ENCODE peak calls at places on chromosomes 16 and 17, in five cellular contexts. K is thyroid gland; G is mammary epithelial cell; Y is neural progenitor cell; E is CD8-positive, alpha-beta T cell. V is an unnamed sample.

GRCh38 chr17:56593073-56593740 is at the start of gene NOG:
- DNase-seq in G (peak; percentile 61), K (peak; percentile 68), E (peak; percentile 71), Y (peak; percentile 89), V (no peak)

GRCh38 chr16:59213952-59214351 is 479.8 kb upstream of the GOT2 start:
- DNase-seq in K (no peak), G (no peak), Y (no peak), E (no peak), V (no peak)

GRCh38 chr16:56614549-56614991 is 6.2 kb downstream of the MT2A start:
- DNase-seq in E (no peak), Y (no peak), G (peak; percentile 72), K (no peak), V (no peak)

GRCh38 chr17:70310251-70310672 is 140.9 kb downstream of the KCNJ2 start:
- DNase-seq in E (no peak), Y (no peak), K (no peak), G (no peak), V (no peak)

GRCh38 chr16:81189100-81189664 is 49.3 kb upstream of the BCO1 start:
- DNase-seq in K (peak; percentile 96), Y (no peak), G (no peak), E (no peak), V (no peak)

GRCh38 chr16:25785361-25785760 is 93.6 kb downstream of the HS3ST4 start:
- DNase-seq in E (no peak), Y (no peak), G (no peak), K (no peak), V (no peak)

GRCh38 chr16:4694664-4695451 is 1.5 kb downstream of the NUDT16L1 start:
- DNase-seq in K (no peak), G (no peak), Y (no peak), E (no peak), V (no peak)

GRCh38 chr17:72284806-72285205 is 164.0 kb downstream of the SOX9 start:
- DNase-seq in K (no peak), E (no peak), Y (no peak), G (no peak), V (no peak)

DNA sequence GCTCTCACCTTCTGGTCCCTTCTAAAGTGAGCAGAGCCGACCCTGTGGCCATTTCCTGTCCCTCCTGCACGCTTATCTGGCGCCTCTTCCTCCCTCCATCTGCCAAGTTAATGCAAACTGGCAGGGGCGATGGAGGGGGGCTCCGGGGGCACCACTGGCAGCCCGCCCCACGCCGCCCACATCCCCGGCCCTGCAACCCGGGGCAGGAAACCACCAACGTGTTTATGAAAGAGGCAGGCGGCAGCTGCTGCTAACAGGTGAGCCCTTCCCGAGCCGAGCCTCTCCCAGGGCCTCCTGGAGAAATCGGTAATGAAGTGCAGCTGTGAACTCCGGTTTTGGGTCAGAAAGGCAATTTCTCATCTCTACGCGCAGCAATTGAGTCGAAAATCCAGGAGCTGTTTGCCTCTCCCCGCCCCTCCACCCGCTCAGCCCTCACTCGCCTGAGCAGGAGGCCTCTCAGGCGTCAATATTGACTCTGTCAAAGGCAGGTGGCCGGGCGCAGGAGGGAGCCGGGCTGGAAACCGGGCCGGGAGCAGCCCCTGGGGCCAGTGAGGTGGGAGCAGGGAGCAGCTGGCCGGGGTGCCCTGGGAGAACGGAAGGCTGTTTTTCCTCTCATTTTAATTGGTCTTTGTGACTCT is 164.4 kb upstream of the GSE1 start:
- DNase-seq in K (no peak), E (peak; percentile 77), Y (no peak), G (no peak), V (no peak)
- H3K4me1 ChIP-seq in K (peaks cover 8% of the 10 kb centered on the region), E (peaks cover 76% of the 10 kb centered on the region), Y (peaks cover 19% of the 10 kb centered on the region), G (no peaks in the 10 kb centered on the region), V (peaks cover 4% of the 10 kb centered on the region)

DNA sequence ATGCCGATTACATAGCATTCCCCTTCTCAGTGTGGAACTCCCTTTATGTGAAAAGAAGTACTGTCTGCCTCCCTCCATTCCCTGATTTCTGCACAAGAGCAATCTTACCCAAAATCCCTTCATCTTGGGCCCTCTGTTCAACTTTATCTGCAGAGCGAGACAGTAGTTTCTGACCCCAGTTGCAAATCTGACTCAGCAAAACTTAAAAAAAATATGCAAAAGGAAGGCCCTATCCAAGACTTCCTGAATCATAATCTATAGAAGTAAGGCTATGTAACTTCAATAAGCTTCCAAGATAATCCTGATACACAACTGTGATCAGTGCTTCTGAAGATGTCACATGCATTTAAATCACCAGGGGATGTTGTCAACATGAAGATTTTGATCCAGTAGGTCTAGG is 163.9 kb downstream of the SHISA6 start:
- DNase-seq in E (no peak), Y (no peak), K (no peak), G (no peak), V (no peak)
- H3K4me1 ChIP-seq in E (no peaks in the 10 kb centered on the region), Y (no peaks in the 10 kb centered on the region), K (no peaks in the 10 kb centered on the region), G (no peaks in the 10 kb centered on the region), V (no peaks in the 10 kb centered on the region)

GRCh38 chr17:40535924-40536717 is 29.2 kb downstream of the CCR7 start:
- DNase-seq in G (no peak), K (peak; percentile 95), Y (no peak), E (no peak), V (no peak)
- H3K4me1 ChIP-seq in G (peaks cover 71% of the 10 kb centered on the region), K (peaks cover 61% of the 10 kb centered on the region), Y (no peaks in the 10 kb centered on the region), E (peaks cover 88% of the 10 kb centered on the region), V (no peaks in the 10 kb centered on the region)

GRCh38 chr17:78961571-78961970 is 18.2 kb downstream of the LGALS3BP start:
- DNase-seq in K (no peak), E (no peak), G (no peak), Y (no peak), V (no peak)

GRCh38 chr17:78958556-78959191 is 21.0 kb downstream of the LGALS3BP start:
- DNase-seq in Y (no peak), E (no peak), G (no peak), K (no peak), V (no peak)

GRCh38 chr17:78962345-78962983 is 17.3 kb downstream of the LGALS3BP start:
- DNase-seq in K (no peak), E (no peak), Y (no peak), G (peak; percentile 35), V (no peak)

GRCh38 chr17:78959803-78960202 is 19.9 kb downstream of the LGALS3BP start:
- DNase-seq in K (no peak), G (no peak), E (no peak), Y (no peak), V (no peak)

GRCh38 chr17:78960945-78961344 is 18.8 kb downstream of the LGALS3BP start:
- DNase-seq in G (no peak), E (no peak), K (no peak), Y (no peak), V (no peak)
- H3K4me1 ChIP-seq in G (peaks cover 7% of the 10 kb centered on the region), E (no peaks in the 10 kb centered on the region), K (no peaks in the 10 kb centered on the region), Y (no peaks in the 10 kb centered on the region), V (no peaks in the 10 kb centered on the region)

DNA sequence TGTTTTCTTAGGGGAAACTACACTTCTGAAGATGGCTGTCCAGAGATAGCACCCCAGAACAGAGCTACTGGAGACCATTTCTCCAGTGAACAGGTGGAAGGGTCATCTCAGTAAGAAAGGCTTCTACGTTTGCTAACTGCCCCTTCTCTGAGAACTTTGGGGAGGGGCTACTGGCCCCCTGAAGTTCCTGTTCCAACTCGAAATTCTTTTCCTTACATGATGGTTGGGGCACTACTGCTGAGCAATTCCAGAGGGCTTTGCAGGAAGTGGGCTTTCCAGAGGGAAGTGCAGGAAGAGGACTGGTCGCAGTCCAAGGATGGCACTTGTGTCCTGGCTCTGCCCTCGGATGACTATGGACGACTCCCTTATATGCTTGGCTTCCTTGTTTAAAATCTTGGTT is 31.2 kb downstream of the TOM1L2 start:
- DNase-seq in E (no peak), K (no peak), Y (no peak), G (no peak), V (no peak)
- H3K4me1 ChIP-seq in E (peaks cover 10% of the 10 kb centered on the region), K (peaks cover 66% of the 10 kb centered on the region), Y (peaks cover 26% of the 10 kb centered on the region), G (peaks cover 66% of the 10 kb centered on the region), V (peaks cover 5% of the 10 kb centered on the region)

GRCh38 chr17:40348136-40348504 is 16.4 kb downstream of the GJD3 start:
- DNase-seq in G (no peak), Y (no peak), E (no peak), K (no peak), V (no peak)

GRCh38 chr17:40348562-40349476 is 15.7 kb downstream of the GJD3 start:
- DNase-seq in Y (no peak), G (no peak), E (no peak), K (peak; percentile 88), V (no peak)

GRCh38 chr17:40351185-40352043 is 13.1 kb downstream of the GJD3 start:
- DNase-seq in E (no peak), K (no peak), Y (peak; percentile 53), G (no peak), V (no peak)

GRCh38 chr17:40350410-40351184 is 13.9 kb downstream of the GJD3 start:
- DNase-seq in G (no peak), E (no peak), Y (peak; percentile 90), K (no peak), V (no peak)

DNA sequence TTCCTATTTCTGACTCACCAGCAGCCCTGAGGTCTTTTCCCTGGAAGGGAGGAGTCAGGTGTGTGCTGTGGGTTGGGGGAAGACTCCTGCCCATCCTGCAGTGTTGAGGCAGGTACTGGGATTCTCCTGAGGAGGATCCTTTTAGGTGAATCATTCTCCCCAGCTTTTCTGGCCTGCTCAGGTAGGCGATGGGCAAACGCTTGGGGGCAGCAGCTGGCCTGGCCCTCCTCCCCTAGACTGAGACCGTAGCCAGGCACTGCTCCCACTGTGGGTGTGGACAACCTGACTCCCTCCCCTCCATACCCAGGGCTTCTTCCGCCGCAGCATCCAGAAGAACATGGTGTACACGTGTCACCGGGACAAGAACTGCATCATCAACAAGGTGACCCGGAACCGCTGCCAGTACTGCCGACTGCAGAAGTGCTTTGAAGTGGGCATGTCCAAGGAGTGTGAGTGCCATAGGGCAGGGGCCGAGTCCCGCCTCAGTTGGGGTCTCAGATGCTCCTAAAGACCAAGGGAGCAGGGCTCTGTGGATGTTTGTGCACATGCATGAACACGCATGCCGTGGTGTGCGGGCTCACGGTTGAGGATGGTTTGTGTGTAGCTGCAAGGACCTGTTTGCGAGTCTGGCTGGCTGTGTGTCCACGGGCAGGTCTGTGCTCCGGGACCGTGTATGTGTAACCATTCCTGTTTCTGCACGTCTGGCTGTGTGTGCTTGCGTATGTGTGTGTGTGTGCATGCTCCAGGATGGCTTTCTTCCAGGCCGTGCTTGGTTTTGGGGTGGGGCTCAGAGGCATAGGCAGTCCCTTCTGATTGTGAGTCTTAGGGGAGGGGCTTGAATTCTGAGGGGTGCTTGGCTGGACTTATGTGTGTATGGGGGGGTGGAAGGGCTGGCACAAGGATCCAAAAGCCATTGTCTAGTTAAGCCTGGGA is 14.8 kb downstream of the GJD3 start:
- DNase-seq in E (no peak), Y (no peak), G (peak; percentile 98), K (no peak), V (no peak)
- H3K4me1 ChIP-seq in E (peaks cover 39% of the 10 kb centered on the region), Y (peaks cover 62% of the 10 kb centered on the region), G (peaks cover 55% of the 10 kb centered on the region), K (peaks cover 46% of the 10 kb centered on the region), V (peaks cover 30% of the 10 kb centered on the region)

DNA sequence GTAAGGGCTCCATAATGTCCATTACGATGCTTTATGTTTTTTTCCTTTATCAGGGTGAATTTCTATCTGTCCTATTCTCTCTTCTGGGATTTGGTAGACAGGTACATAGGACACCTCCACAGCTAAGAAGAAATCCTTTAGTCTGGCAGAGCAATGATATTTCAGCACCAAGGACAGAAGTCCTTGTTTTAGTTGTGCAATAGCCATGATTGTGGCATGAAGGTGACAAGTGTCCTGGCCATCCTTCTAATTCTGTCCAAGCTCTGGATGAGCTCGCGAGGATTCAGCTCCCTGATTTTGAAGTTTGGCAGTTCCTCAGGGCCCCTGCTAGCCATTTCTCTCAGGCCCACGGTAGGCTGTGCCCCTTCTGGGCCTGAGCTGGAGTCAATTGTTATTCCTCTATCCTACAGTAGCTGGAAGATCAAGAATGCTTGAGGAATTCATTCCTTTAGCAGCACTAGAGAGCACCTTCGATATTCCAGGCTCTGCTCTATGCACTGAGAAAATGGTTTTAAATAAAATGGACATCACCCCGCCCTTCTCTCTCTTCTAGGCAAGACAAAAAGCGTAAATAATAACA is 320.8 kb downstream of the XYLT1 start:
- DNase-seq in E (no peak), G (no peak), Y (peak; percentile 77), K (no peak), V (no peak)
- H3K4me1 ChIP-seq in E (no peaks in the 10 kb centered on the region), G (no peaks in the 10 kb centered on the region), Y (peaks cover 7% of the 10 kb centered on the region), K (no peaks in the 10 kb centered on the region), V (no peaks in the 10 kb centered on the region)

V was measured in iPS DF 6.9.